ENCODE peak calls at places on chromosomes 2 and 18, in eight cellular contexts. N is sigmoid colon, P is GM23338, S is spleen, L is endothelial cell of umbilical vein, Q is transverse colon, R is HCT116, C is breast epithelium. U is an unnamed sample. For H3K36me3, the result is how much of the 10 kb centered on the place peaks cover.

GRCh38 chr18:46621871-46622270 is 35.1 kb downstream of the LOXHD1 start:
- DNase-seq in S (no peak), P (no peak), R (no peak), Q (no peak), L (no peak), C (no peak), N (no peak), U (no peak)

GRCh38 chr2:188450740-188451480 is 159.2 kb downstream of the GULP1 start:
- DNase-seq in P (no peak), C (no peak), R (no peak), Q (no peak), N (no peak), S (no peak), L (no peak), U (no peak)

GRCh38 chr2:38187416-38188127 is 111.6 kb upstream of the CYP1B1 start:
- DNase-seq in S (no peak), P (no peak), R (no peak), N (peak), Q (peak), L (peak), C (peak), U (no peak)

GRCh38 chr18:47113796-47114540 is 36.3 kb downstream of the HDHD2 start:
- DNase-seq in P (peak), N (no peak), S (no peak), L (no peak), R (no peak), C (no peak), Q (no peak), U (no peak)

GRCh38 chr2:25362564-25363145 is 20.9 kb upstream of the DNMT3A start:
- DNase-seq in C (no peak), Q (peak), R (no peak), N (peak), L (no peak), P (peak), S (peak), U (peak)

GRCh38 chr2:165357758-165358157 is 111.7 kb upstream of the CSRNP3 start:
- DNase-seq in Q (no peak), L (peak), P (no peak), N (no peak), S (no peak), C (no peak), R (no peak), U (no peak)

GRCh38 chr2:163348843-163349395 is 386.9 kb downstream of the FIGN start:
- DNase-seq in C (no peak), N (no peak), S (no peak), L (peak), P (peak), R (peak), Q (peak), U (no peak)

GRCh38 chr2:168439536-168439935 is 16.5 kb upstream of the CERS6 start:
- DNase-seq in R (no peak), C (no peak), Q (no peak), P (no peak), N (no peak), L (peak), S (no peak), U (no peak)

GRCh38 chr2:204086167-204086566 is 149.6 kb downstream of the ICOS start:
- DNase-seq in P (no peak), C (no peak), L (no peak), N (no peak), S (no peak), Q (no peak), R (no peak), U (no peak)

GRCh38 chr2:88828397-88829137 is 137.1 kb downstream of the RPIA start:
- DNase-seq in N (no peak), R (no peak), C (no peak), L (peak), S (peak), P (no peak), Q (no peak), U (no peak)

GRCh38 chr18:74499633-74500032 is 3.5 kb downstream of the CNDP2 start:
- DNase-seq in L (no peak), P (no peak), R (no peak), N (peak), Q (peak), S (peak), C (peak), U (peak)

GRCh38 chr2:223218587-223219178 is 166.7 kb downstream of the KCNE4 start:
- DNase-seq in P (no peak), Q (no peak), R (no peak), L (no peak), S (no peak), C (no peak), N (no peak), U (no peak)

GRCh38 chr2:183063083-183063482 is 15.5 kb upstream of the DUSP19 start:
- DNase-seq in S (no peak), N (no peak), Q (no peak), L (peak), P (no peak), C (no peak), R (no peak), U (no peak)

GRCh38 chr2:63639344-63639743 is 50.6 kb downstream of the MDH1 start:
- DNase-seq in N (no peak), L (no peak), P (peak), R (no peak), S (no peak), Q (no peak), C (no peak), U (no peak)

GRCh38 chr2:197097578-197098366 is 171.3 kb upstream of the PGAP1 start:
- DNase-seq in Q (peak), R (no peak), C (no peak), N (peak), P (no peak), L (no peak), S (no peak), U (no peak)

GRCh38 chr2:131413148-131413747 is 49.3 kb upstream of the RAB6D start:
- DNase-seq in S (no peak), L (peak), R (peak), C (no peak), P (peak), Q (no peak), N (no peak), U (no peak)

GRCh38 chr2:54416166-54416798 is 39.8 kb upstream of the SPTBN1 start:
- DNase-seq in L (peak), R (no peak), N (no peak), Q (no peak), P (no peak), C (no peak), S (no peak), U (peak)

GRCh38 chr18:48800877-48801727 is 149.7 kb downstream of the SMAD7 start:
- DNase-seq in R (no peak), P (no peak), C (peak), Q (peak), L (no peak), S (peak), N (peak), U (peak)

GRCh38 chr2:236712304-236712703 is 142.7 kb downstream of the ACKR3 start:
- DNase-seq in P (no peak), N (no peak), C (no peak), R (no peak), L (peak), Q (no peak), S (no peak), U (no peak)

GRCh38 chr2:71974846-71975245 is 172.8 kb downstream of the CYP26B1 start:
- DNase-seq in L (no peak), R (no peak), S (no peak), C (no peak), N (no peak), P (no peak), Q (no peak), U (no peak)

DNA sequence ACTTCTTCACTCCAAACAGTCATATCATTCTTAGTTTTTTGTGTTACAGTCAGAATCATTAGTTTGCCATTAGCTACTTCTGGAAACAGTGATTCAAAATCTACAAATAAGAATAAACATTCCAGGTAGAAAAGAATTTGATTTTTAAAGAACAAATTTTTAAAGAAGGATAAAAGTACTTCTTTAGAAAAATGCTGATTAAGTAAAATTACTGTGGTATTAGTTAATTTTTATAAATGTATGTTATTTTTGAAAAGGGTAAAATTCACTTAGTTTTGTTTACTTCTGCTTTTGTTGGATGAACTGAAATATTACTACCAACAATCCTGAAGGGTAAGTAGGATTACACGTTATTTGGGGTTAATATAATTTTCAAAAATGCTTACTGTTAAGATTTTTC is 11.8 kb downstream of the MMADHC start:
- DNase-seq in P (no peak), N (no peak), R (no peak), C (no peak), L (no peak), Q (no peak), S (no peak), U (no peak)
- H3K36me3 ChIP-seq in P (under half), N (under half), R (under half), C (under half), L (under half), Q (half or more), S (half or more), U (half or more)

GRCh38 chr2:207334309-207334630 is 168.5 kb upstream of the KLF7 start:
- DNase-seq in R (no peak), N (no peak), L (no peak), P (no peak), Q (no peak), S (no peak), C (no peak), U (no peak)
- H3K27ac ChIP-seq in R (peak), N (peak), L (peak), P (peak), Q (peak), S (peak), C (peak), U (peak)

DNA sequence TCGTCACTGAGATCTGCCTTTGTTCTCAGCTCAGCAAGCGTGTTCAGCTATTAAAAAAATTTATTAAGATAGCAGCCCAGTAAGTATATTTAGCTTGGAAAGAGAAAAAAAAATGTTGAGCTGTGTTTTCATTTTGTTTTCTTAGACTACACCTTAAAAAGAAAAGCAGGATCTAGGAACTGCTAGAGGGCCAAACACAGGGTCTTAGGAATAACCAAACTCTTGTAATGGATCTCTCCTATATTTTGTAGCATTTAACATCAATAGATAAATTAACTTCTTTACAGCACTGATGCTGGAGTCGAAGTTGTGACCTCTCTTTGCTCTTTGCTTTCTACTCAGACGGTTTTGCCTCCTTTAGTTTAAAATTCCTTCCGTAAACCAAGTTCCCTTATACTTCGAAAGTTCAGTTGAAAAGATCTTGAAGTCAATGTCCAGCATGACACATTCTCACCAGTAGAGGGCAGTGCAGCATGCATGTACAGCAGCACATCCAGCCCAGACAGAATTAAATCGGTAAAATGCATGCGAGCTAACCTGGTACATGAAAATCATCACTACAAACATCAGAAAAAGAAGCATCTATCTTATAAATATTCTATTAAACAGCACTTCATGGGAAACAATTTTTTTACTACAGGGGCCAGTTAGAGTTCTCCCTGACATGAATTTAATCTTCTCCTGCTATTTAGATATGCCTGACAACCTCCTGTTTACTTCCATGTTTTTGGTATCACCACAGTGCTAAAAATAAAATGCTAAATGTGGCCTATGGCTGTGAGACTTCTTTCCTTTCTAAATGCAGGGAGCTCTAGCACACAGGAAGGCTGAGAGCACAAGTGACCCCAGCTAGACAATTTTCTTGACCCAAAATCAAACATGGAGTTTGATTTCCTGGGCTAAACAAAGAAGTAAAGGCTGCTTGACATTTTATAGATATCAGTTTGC is 48.2 kb upstream of the MAP3K20 start:
- DNase-seq in L (peak), R (peak), N (peak), P (peak), S (no peak), C (peak), Q (peak), U (peak)
- TF ChIP-seq POLR2AphosphoS5 in L (no peak), R (no peak), N (peak), P (no peak), S (no peak), C (peak), Q (peak), U (no peak)

GRCh38 chr2:239087041-239087710 is 239.3 kb downstream of the TWIST2 start:
- DNase-seq in S (no peak), C (no peak), L (no peak), Q (no peak), P (no peak), R (no peak), N (no peak), U (peak)

GRCh38 chr2:239084007-239084406 is 236.1 kb downstream of the TWIST2 start:
- DNase-seq in L (no peak), C (no peak), R (no peak), P (no peak), Q (no peak), N (no peak), S (no peak), U (peak)

GRCh38 chr2:239086325-239087020 is 238.6 kb downstream of the TWIST2 start:
- DNase-seq in C (no peak), P (no peak), N (no peak), S (no peak), Q (no peak), R (no peak), L (no peak), U (no peak)

GRCh38 chr2:239082425-239082824 is 234.5 kb downstream of the TWIST2 start:
- DNase-seq in R (no peak), C (no peak), S (no peak), N (no peak), P (no peak), Q (no peak), L (no peak), U (no peak)

GRCh38 chr2:239085201-239085992 is 237.5 kb downstream of the TWIST2 start:
- DNase-seq in P (no peak), C (no peak), R (no peak), Q (no peak), N (no peak), L (no peak), S (no peak), U (no peak)
- H3K36me3 ChIP-seq in P (under half), C (under half), R (under half), Q (under half), N (under half), L (under half), S (half or more), U (half or more)

GRCh38 chr2:233087725-233088124 is 27.6 kb downstream of the INPP5D start:
- DNase-seq in L (no peak), R (no peak), P (no peak), Q (no peak), C (no peak), S (no peak), N (no peak), U (no peak)
- H3K27ac ChIP-seq in L (no peak), R (no peak), P (no peak), Q (peak), C (no peak), S (peak), N (no peak), U (peak)

GRCh38 chr18:32470713-32471633 is at the start of gene GAREM1:
- DNase-seq in R (peak), L (peak), Q (peak), P (peak), C (peak), N (peak), S (peak), U (peak)
- TF ChIP-seq POLR2AphosphoS5 in R (peak), L (peak), Q (peak), P (peak), C (peak), N (peak), S (peak), U (peak)